ENCODE peak calls at places on chromosomes 4 and X, in five cellular contexts. B is upper lobe of right lung, H is cardiac fibroblast, G is fibroblast of the aortic adventitia, Z is neural progenitor cell. Y is an unnamed sample.

GRCh38 chrX:17629519-17629918 is 107.8 kb upstream of the SCML1 start:
- DNase-seq in Z (no peak), G (no peak), H (no peak), B (no peak), Y (no peak)

GRCh38 chrX:24371391-24371972 is 11.0 kb downstream of the SUPT20HL1 start:
- DNase-seq in B (no peak), G (peak; percentile 68), H (peak; percentile 69), Z (peak; percentile 90), Y (peak; percentile 56)

GRCh38 chr4:86661006-86661405 is 66.9 kb downstream of the PTPN13 start:
- DNase-seq in H (no peak), Z (no peak), G (no peak), B (no peak), Y (no peak)

GRCh38 chr4:140944539-140944938 is 188.4 kb upstream of the TBC1D9 start:
- DNase-seq in G (peak; percentile 48), H (peak; percentile 57), Z (no peak), B (no peak), Y (peak; percentile 76)

GRCh38 chr4:86218721-86219481 is 141.0 kb downstream of the MAPK10 start:
- DNase-seq in G (peak; percentile 58), H (peak; percentile 84), B (no peak), Z (peak; percentile 20), Y (peak; percentile 45)

GRCh38 chr4:38667005-38667771 is 3.2 kb downstream of the KLF3 start:
- DNase-seq in B (no peak), Z (peak; percentile 90), G (peak; percentile 99), H (peak; percentile 99), Y (peak; percentile 98)

GRCh38 chrX:40440841-40441240 is 139.9 kb upstream of the ATP6AP2 start:
- DNase-seq in G (no peak), B (no peak), Z (no peak), H (no peak), Y (no peak)

GRCh38 chrX:21658746-21659145 is 616 bp upstream of the KLHL34 start:
- DNase-seq in B (no peak), G (no peak), H (no peak), Z (no peak), Y (no peak)

GRCh38 chr4:6873792-6874461 is 35.7 kb upstream of the TBC1D14 start:
- DNase-seq in Z (peak; percentile 80), H (peak; percentile 79), B (peak; percentile 87), G (peak; percentile 73), Y (peak; percentile 67)

GRCh38 chr4:43048570-43048969 is 156.1 kb downstream of the GRXCR1 start:
- DNase-seq in Z (no peak), B (no peak), H (no peak), G (no peak), Y (no peak)

GRCh38 chr4:30718021-30718888 is 1.9 kb upstream of the PCDH7 start:
- DNase-seq in B (no peak), H (peak; percentile 50), Z (peak; percentile 76), G (peak; percentile 66), Y (no peak)

GRCh38 chr4:153205028-153205648 is 895 bp downstream of the TRIM2 start:
- DNase-seq in H (no peak), B (no peak), Z (peak; percentile 26), G (no peak), Y (no peak)

GRCh38 chrX:95675794-95676193 is 1008.8 kb upstream of the DIAPH2 start:
- DNase-seq in B (no peak), G (peak; percentile 17), H (no peak), Z (no peak), Y (no peak)

GRCh38 chr4:143356493-143356892 is 19.8 kb downstream of the GAB1 start:
- DNase-seq in H (no peak), G (no peak), B (no peak), Z (no peak), Y (no peak)

GRCh38 chr4:140049924-140050681 is 103.9 kb downstream of the MAML3 start:
- DNase-seq in Z (peak; percentile 80), B (no peak), H (peak; percentile 57), G (peak; percentile 54), Y (peak; percentile 64)

GRCh38 chr4:74886490-74886889 is 46.4 kb upstream of the PARM1 start:
- DNase-seq in H (peak; percentile 30), B (no peak), G (peak; percentile 49), Z (no peak), Y (peak; percentile 5)

GRCh38 chr4:23237771-23238170 is 545.0 kb downstream of the GBA3 start:
- DNase-seq in Z (no peak), H (peak; percentile 29), B (no peak), G (no peak), Y (no peak)

GRCh38 chr4:151202851-151203455 is 74.0 kb upstream of the PRSS48 start:
- DNase-seq in G (peak; percentile 62), B (no peak), H (peak; percentile 84), Z (no peak), Y (peak; percentile 34)

GRCh38 chr4:44425614-44426208 is 22.9 kb downstream of the KCTD8 start:
- DNase-seq in H (peak; percentile 0), G (peak; percentile 1), B (no peak), Z (peak; percentile 72), Y (peak; percentile 6)

GRCh38 chrX:16222123-16222522 is 54.8 kb downstream of the MAGEB17 start:
- DNase-seq in H (peak; percentile 3), Z (no peak), B (no peak), G (peak; percentile 42), Y (peak; percentile 16)

GRCh38 chr4:113998026-113998425 is 18.6 kb upstream of the ARSJ start:
- DNase-seq in H (no peak), B (no peak), G (no peak), Z (no peak), Y (no peak)

GRCh38 chr4:38411092-38411491 is 252.9 kb upstream of the KLF3 start:
- DNase-seq in H (no peak), B (no peak), Z (no peak), G (peak; percentile 4), Y (no peak)

GRCh38 chr4:25560605-25561004 is 95.0 kb upstream of the SLC34A2 start:
- DNase-seq in G (no peak), Z (no peak), B (no peak), H (no peak), Y (no peak)

GRCh38 chr4:11548529-11549176 is 120.0 kb upstream of the HS3ST1 start:
- DNase-seq in B (no peak), H (no peak), Z (no peak), G (no peak), Y (peak; percentile 15)

GRCh38 chrX:8319359-8319758 is 145.3 kb upstream of the VCX3B start:
- DNase-seq in B (no peak), G (no peak), H (no peak), Z (no peak), Y (no peak)

GRCh38 chr4:18071894-18072293 is 50.3 kb upstream of the LCORL start:
- DNase-seq in H (no peak), G (no peak), B (no peak), Z (no peak), Y (no peak)

GRCh38 chr4:171565130-171565788 is 247.9 kb upstream of the GALNTL6 start:
- DNase-seq in G (no peak), B (no peak), H (no peak), Z (no peak), Y (no peak)

GRCh38 chrX:134324359-134324758 is 87.4 kb downstream of the CCDC160 start:
- DNase-seq in Z (no peak), H (no peak), G (no peak), B (no peak), Y (no peak)

GRCh38 chr4:110487873-110488272 is 11.9 kb downstream of the ENPEP start:
- DNase-seq in B (no peak), H (peak; percentile 23), Z (no peak), G (peak; percentile 27), Y (no peak)

GRCh38 chr4:122658818-122659295 is 38.0 kb upstream of the IL21 start:
- DNase-seq in G (no peak), H (no peak), Z (no peak), B (no peak), Y (no peak)
- H3K4me3 ChIP-seq in G (no peak overlapping the region), H (no peak overlapping the region), Z (no peak overlapping the region), B (no peak overlapping the region), Y (no peak overlapping the region)

DNA sequence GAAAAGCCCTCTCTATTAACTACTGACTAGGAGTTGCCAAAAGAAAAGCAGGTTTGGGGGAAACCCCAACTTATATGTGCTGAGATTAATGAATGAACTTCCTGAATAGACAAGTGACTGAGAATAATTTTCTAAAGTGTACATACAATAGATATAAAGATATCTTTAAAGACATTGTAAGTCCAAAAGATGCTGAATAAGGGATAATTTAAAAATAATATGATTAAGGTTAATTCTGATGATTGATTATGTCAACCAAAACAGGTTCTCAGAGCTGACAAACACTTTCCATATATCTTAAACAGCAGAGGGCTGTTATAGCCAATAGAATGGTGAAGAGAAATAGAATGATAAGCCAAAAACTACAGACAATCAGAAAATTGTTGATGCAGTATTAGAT is 28.6 kb downstream of the AGA start:
- DNase-seq in H (no peak), B (no peak), G (no peak), Z (no peak), Y (no peak)
- H3K4me3 ChIP-seq in H (no peak overlapping the region), B (no peak overlapping the region), G (no peak overlapping the region), Z (no peak overlapping the region), Y (no peak overlapping the region)

DNA sequence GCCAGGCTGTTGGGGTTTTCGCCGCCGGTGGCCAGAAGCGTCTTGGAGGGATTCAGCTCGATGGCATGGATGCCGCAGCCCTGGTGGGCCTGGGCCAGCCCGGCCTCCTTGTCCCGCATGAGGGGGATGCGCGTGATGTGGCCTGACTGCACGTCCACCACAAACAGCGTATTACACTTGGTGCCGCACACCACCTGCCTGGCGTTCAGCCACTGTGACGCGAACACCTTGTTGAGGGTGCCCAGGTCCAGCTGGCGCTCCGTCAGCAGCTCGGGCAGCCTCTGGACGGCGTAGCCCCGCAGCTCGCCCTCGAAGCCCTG is 728 bp downstream of the DCAF12L2 start:
- DNase-seq in H (no peak), Z (no peak), G (no peak), B (no peak), Y (no peak)
- H3K4me3 ChIP-seq in H (no peak overlapping the region), Z (peak overlapping the region; percentile 42), G (no peak overlapping the region), B (no peak overlapping the region), Y (no peak overlapping the region)

GRCh38 chr4:70671091-70671490 is 4.8 kb upstream of the JCHAIN start:
- DNase-seq in G (no peak), B (no peak), Z (no peak), H (no peak), Y (no peak)

GRCh38 chr4:70670332-70671014 is 4.2 kb upstream of the JCHAIN start:
- DNase-seq in G (peak; percentile 27), H (no peak), Z (no peak), B (no peak), Y (peak; percentile 35)

GRCh38 chr4:70666369-70666768 is at the start of gene JCHAIN:
- DNase-seq in Z (no peak), H (no peak), G (peak; percentile 31), B (no peak), Y (peak; percentile 16)

DNA sequence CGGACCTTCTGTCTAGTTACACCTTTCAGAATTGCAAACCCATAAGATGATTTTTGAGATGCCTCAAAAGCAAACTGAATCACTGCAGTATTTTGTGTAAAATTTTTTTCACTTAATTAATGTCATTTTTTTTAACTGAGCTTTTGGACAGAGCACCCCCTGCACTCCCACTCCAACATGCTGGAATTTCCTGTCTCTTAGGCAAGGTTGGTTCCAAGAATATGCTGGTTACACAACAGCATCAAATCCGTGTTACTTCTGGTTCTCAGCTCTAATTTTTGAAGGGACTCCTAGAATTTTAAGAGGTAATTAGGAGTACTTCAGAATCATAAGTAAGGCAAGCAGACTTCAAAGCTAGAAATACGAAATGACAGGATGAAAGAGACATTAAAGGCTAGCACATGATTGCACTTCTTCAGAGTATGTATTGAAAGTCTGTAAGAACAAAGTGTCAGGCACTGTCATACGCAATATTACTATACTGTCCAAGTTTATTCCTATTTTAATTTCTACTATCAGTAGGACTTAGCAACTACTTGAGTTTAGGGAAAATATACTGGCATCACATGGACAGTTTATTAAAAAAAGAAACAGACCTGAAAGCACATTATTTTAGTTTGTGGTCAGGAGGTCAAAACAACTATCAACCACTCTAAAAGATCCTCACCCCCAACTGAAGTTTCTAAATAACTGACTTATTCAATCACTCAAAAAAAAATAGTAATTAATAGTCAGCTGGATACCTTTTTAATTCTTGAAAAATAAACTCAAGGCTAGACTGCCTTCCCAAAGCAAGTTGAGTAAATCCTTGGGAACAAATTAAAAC is 1.6 kb upstream of the JCHAIN start:
- DNase-seq in Z (no peak), G (peak; percentile 59), B (no peak), H (peak; percentile 75), Y (no peak)
- H3K4me3 ChIP-seq in Z (no peak overlapping the region), G (no peak overlapping the region), B (no peak overlapping the region), H (no peak overlapping the region), Y (no peak overlapping the region)